ENCODE peak calls at places on chromosome 9, in six cellular contexts. One of them, this sample, is unnamed.

GRCh38 chr9:93266521-93267001 is 82.6 kb downstream of the WNK2 start:
- DNase-seq in omental fat pad: no peak
- DNase-seq in heart left ventricle: no peak
- DNase-seq in neural crest cell: no peak
- DNase-seq in BE2C: no peak
- DNase-seq in psoas muscle: peak; percentile 27
- DNase-seq in this sample: no peak

GRCh38 chr9:77848897-77849296 is 182.7 kb downstream of the GNAQ start:
- DNase-seq in omental fat pad: no peak
- DNase-seq in heart left ventricle: peak; percentile 59
- DNase-seq in neural crest cell: no peak
- DNase-seq in BE2C: no peak
- DNase-seq in psoas muscle: peak; percentile 77
- DNase-seq in this sample: no peak

GRCh38 chr9:88060746-88061145 is 77.5 kb downstream of the SPATA31C2 start:
- DNase-seq in omental fat pad: no peak
- DNase-seq in heart left ventricle: no peak
- DNase-seq in neural crest cell: no peak
- DNase-seq in BE2C: no peak
- DNase-seq in psoas muscle: no peak
- DNase-seq in this sample: no peak

GRCh38 chr9:80144856-80145255 is 573.1 kb downstream of the TLE4 start:
- DNase-seq in omental fat pad: no peak
- DNase-seq in heart left ventricle: no peak
- DNase-seq in neural crest cell: no peak
- DNase-seq in BE2C: no peak
- DNase-seq in psoas muscle: no peak
- DNase-seq in this sample: no peak

GRCh38 chr9:124381073-124381945 is 33.9 kb downstream of the PSMB7 start:
- DNase-seq in omental fat pad: no peak
- DNase-seq in heart left ventricle: no peak
- DNase-seq in neural crest cell: no peak
- DNase-seq in BE2C: no peak
- DNase-seq in psoas muscle: no peak
- DNase-seq in this sample: no peak

GRCh38 chr9:94591876-94592275 is 1.7 kb downstream of the FBP2 start:
- DNase-seq in omental fat pad: no peak
- DNase-seq in heart left ventricle: no peak
- DNase-seq in neural crest cell: no peak
- DNase-seq in BE2C: no peak
- DNase-seq in psoas muscle: no peak
- DNase-seq in this sample: no peak

GRCh38 chr9:92964981-92965758 is 17.8 kb downstream of the FGD3 start:
- DNase-seq in omental fat pad: no peak
- DNase-seq in heart left ventricle: peak; percentile 51
- DNase-seq in neural crest cell: no peak
- DNase-seq in BE2C: no peak
- DNase-seq in psoas muscle: no peak
- DNase-seq in this sample: no peak

GRCh38 chr9:134063088-134063875 is 4.5 kb downstream of the BRD3 start:
- DNase-seq in omental fat pad: no peak
- DNase-seq in heart left ventricle: no peak
- DNase-seq in neural crest cell: no peak
- DNase-seq in BE2C: peak; percentile 19
- DNase-seq in psoas muscle: no peak
- DNase-seq in this sample: no peak

GRCh38 chr9:124859803-124860581 is 1.8 kb downstream of the RPL35 start:
- DNase-seq in omental fat pad: no peak
- DNase-seq in heart left ventricle: no peak
- DNase-seq in neural crest cell: no peak
- DNase-seq in BE2C: no peak
- DNase-seq in psoas muscle: no peak
- DNase-seq in this sample: no peak

GRCh38 chr9:126482361-126483044 is 131.2 kb upstream of the LMX1B start:
- DNase-seq in omental fat pad: no peak
- DNase-seq in heart left ventricle: peak; percentile 60
- DNase-seq in neural crest cell: peak; percentile 44
- DNase-seq in BE2C: peak; percentile 61
- DNase-seq in psoas muscle: peak; percentile 72
- DNase-seq in this sample: peak; percentile 72

GRCh38 chr9:112086627-112087026 is 88.5 kb downstream of the SUSD1 start:
- DNase-seq in omental fat pad: no peak
- DNase-seq in heart left ventricle: no peak
- DNase-seq in neural crest cell: no peak
- DNase-seq in BE2C: no peak
- DNase-seq in psoas muscle: no peak
- DNase-seq in this sample: no peak

GRCh38 chr9:12843735-12844134 is 68.9 kb downstream of the LURAP1L start:
- DNase-seq in omental fat pad: no peak
- DNase-seq in heart left ventricle: no peak
- DNase-seq in neural crest cell: no peak
- DNase-seq in BE2C: no peak
- DNase-seq in psoas muscle: no peak
- DNase-seq in this sample: no peak

GRCh38 chr9:12833701-12834100 is 58.9 kb downstream of the LURAP1L start:
- DNase-seq in omental fat pad: no peak
- DNase-seq in heart left ventricle: no peak
- DNase-seq in neural crest cell: no peak
- DNase-seq in BE2C: no peak
- DNase-seq in psoas muscle: no peak
- DNase-seq in this sample: no peak

DNA sequence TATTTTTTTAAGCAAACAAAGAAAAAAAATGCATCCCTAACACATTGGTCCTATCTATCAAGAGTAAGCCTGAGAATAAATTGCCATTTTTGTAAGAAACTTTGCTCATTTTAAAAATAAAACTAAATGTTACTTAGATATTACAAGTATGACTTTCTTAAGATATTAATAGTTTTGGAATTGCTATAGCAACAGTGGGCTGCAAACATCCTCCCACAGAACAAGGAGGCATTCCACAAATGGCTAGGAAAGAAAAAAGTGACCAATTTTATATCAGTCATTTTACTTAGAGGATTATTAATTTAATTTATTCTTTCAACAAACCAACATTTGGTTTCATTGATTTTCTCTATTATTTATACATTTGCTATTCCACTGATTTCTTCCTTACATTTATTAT is 63.7 kb downstream of the LURAP1L start:
- DNase-seq in omental fat pad: no peak
- DNase-seq in heart left ventricle: no peak
- DNase-seq in neural crest cell: no peak
- DNase-seq in BE2C: no peak
- DNase-seq in psoas muscle: no peak
- DNase-seq in this sample: no peak
- TF ChIP-seq CTCF in omental fat pad: no peak
- TF ChIP-seq CTCF in heart left ventricle: no peak
- TF ChIP-seq CTCF in neural crest cell: no peak
- TF ChIP-seq CTCF in BE2C: no peak
- TF ChIP-seq CTCF in psoas muscle: no peak
- TF ChIP-seq CTCF in this sample: no peak

DNA sequence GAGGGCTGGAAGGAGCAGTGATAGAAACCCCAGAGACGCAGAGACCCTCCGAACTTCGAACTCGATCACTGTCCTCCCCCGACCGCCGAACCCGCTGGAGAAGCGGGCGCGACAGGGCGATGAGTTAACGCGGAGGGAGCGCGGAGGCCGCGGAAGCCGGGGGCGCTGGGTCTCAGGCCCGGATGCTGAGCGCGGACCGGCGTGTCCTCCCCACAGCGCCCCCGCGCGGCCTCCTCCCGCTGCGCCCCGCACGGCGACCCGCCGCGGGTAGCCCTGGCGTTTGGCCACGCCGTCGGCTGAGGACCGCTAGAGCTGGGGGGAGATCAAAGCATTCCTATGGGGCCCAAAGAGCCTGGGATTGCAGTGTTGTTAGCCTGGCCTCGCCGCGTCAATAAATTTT is 7.7 kb upstream of the DMRT2 start:
- DNase-seq in omental fat pad: no peak
- DNase-seq in heart left ventricle: no peak
- DNase-seq in neural crest cell: peak; percentile 62
- DNase-seq in BE2C: no peak
- DNase-seq in psoas muscle: peak; percentile 71
- DNase-seq in this sample: peak; percentile 92
- TF ChIP-seq CTCF in omental fat pad: no peak
- TF ChIP-seq CTCF in heart left ventricle: no peak
- TF ChIP-seq CTCF in neural crest cell: peak; percentile 74
- TF ChIP-seq CTCF in BE2C: peak; percentile 3
- TF ChIP-seq CTCF in psoas muscle: peak; percentile 31
- TF ChIP-seq CTCF in this sample: peak; percentile 42

DNA sequence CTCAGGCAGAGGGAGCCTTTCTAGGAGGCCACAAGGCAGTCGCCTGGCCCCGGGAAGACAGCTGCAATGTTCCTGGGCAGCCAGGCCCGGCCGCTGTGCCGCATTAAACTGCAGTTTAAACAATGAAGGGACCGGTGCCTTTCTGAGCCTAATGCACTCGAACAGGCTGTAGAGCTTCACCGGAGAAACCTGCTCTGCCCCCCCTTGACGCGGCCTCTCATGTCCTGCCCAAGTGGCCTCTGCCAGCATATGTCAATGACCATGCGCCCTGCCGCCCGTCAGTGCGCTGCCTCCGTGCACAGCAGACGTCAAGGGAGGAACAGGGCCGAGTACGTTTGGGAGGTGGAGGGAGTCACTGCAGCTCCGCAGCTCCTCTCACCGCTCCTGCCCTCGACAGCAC is 38.4 kb upstream of the BARHL1 start:
- DNase-seq in omental fat pad: no peak
- DNase-seq in heart left ventricle: no peak
- DNase-seq in neural crest cell: no peak
- DNase-seq in BE2C: no peak
- DNase-seq in psoas muscle: no peak
- DNase-seq in this sample: no peak
- TF ChIP-seq CTCF in omental fat pad: no peak
- TF ChIP-seq CTCF in heart left ventricle: no peak
- TF ChIP-seq CTCF in neural crest cell: no peak
- TF ChIP-seq CTCF in BE2C: no peak
- TF ChIP-seq CTCF in psoas muscle: no peak
- TF ChIP-seq CTCF in this sample: no peak

DNA sequence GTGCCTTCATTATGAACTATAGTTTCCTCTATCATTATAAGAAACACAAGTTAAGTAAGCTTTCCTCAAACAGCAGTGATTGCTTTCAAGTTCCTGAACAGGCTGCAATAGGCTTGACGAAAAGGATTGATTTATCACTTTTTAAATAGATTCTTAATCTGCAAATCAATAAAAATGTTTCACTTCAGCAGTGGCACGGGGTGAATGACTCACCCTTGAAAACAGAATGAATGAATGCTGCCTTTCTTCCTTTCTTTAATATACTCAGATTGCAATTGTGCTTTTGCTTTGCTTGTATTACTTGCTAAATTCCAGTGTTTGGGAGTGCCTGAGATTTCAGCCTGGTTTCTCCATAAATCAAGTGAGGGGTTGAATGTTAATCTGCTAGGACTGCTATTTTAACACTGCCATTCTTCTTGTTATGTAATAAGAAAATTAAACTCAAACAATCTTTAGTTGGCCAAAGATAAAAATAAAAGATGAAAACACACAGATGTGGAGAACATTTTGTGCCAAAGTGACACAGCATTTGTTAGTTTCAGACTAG is 1293.8 kb downstream of the PTPRD start:
- DNase-seq in omental fat pad: no peak
- DNase-seq in heart left ventricle: no peak
- DNase-seq in neural crest cell: no peak
- DNase-seq in BE2C: no peak
- DNase-seq in psoas muscle: no peak
- DNase-seq in this sample: no peak
- TF ChIP-seq CTCF in omental fat pad: no peak
- TF ChIP-seq CTCF in heart left ventricle: no peak
- TF ChIP-seq CTCF in neural crest cell: no peak
- TF ChIP-seq CTCF in BE2C: no peak
- TF ChIP-seq CTCF in psoas muscle: no peak
- TF ChIP-seq CTCF in this sample: no peak

GRCh38 chr9:95750725-95751644 is 124.5 kb upstream of the ERCC6L2 start:
- DNase-seq in omental fat pad: no peak
- DNase-seq in heart left ventricle: no peak
- DNase-seq in neural crest cell: no peak
- DNase-seq in BE2C: no peak
- DNase-seq in psoas muscle: no peak
- DNase-seq in this sample: no peak
- TF ChIP-seq CTCF in omental fat pad: no peak
- TF ChIP-seq CTCF in heart left ventricle: no peak
- TF ChIP-seq CTCF in neural crest cell: no peak
- TF ChIP-seq CTCF in BE2C: no peak
- TF ChIP-seq CTCF in psoas muscle: no peak
- TF ChIP-seq CTCF in this sample: no peak

DNA sequence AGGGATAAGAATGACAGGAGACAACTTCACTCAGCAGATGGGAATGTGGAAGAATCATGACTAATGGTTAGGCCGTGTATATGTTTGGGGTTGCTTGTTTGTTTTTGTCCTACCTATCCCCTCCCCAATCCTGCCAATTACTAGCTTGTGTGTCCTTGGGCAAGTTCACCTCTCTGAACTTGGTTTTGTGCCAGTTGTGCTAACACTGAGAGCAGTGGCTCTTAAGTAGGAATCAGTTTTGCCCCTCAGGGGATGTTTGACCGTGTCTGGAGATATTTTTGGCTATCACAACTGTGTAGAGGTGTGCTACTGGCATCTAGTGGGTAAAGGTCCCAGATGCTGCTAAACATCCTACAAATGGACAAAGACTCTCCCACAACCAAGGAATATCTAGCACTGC is 287.0 kb downstream of the DMRT2 start:
- DNase-seq in omental fat pad: no peak
- DNase-seq in heart left ventricle: no peak
- DNase-seq in neural crest cell: no peak
- DNase-seq in BE2C: no peak
- DNase-seq in psoas muscle: no peak
- DNase-seq in this sample: no peak
- TF ChIP-seq CTCF in omental fat pad: no peak
- TF ChIP-seq CTCF in heart left ventricle: no peak
- TF ChIP-seq CTCF in neural crest cell: no peak
- TF ChIP-seq CTCF in BE2C: no peak
- TF ChIP-seq CTCF in psoas muscle: no peak
- TF ChIP-seq CTCF in this sample: no peak